ENCODE peak calls at places on chromosomes 6 and 20, in nine cellular contexts. U, C, A, E, V, G, H, R and D are unnamed samples.

GRCh38 chr6:45483501-45483900 is 105.8 kb upstream of the SUPT3H start:
- DNase-seq in H (no peak), R (no peak), E (no peak), V (no peak), U (no peak), G (no peak), A (no peak), C (no peak), D (no peak)

GRCh38 chr20:24633521-24633920 is 164.1 kb downstream of the SYNDIG1 start:
- DNase-seq in E (no peak), U (no peak), G (no peak), C (no peak), H (no peak), A (no peak), V (no peak), R (no peak), D (no peak)

GRCh38 chr20:60653111-60653845 is 598.8 kb upstream of the CDH4 start:
- DNase-seq in U (no peak), C (no peak), R (no peak), H (no peak), A (no peak), E (no peak), G (no peak), V (no peak), D (no peak)

GRCh38 chr6:139142267-139142666 is 7.4 kb downstream of the HECA start:
- DNase-seq in A (no peak), H (no peak), V (no peak), E (no peak), C (no peak), G (no peak), R (no peak), U (no peak), D (no peak)

GRCh38 chr6:128114164-128114563 is 213.3 kb upstream of the THEMIS start:
- DNase-seq in R (no peak), V (no peak), A (no peak), C (no peak), G (no peak), H (no peak), U (no peak), E (no peak), D (no peak)

GRCh38 chr6:15663057-15663638 is 320 bp upstream of the DTNBP1 start:
- DNase-seq in G (no peak), V (peak), H (no peak), A (no peak), U (no peak), C (peak), R (no peak), E (no peak), D (no peak)

GRCh38 chr6:132445201-132445951 is 44.1 kb upstream of the MOXD1 start:
- DNase-seq in V (peak), R (no peak), U (no peak), E (no peak), A (no peak), G (no peak), C (peak), H (no peak), D (no peak)

GRCh38 chr6:154070041-154070440 is 31.0 kb downstream of the OPRM1 start:
- DNase-seq in R (no peak), V (no peak), H (no peak), A (no peak), U (no peak), E (no peak), C (no peak), G (no peak), D (no peak)

GRCh38 chr20:47417245-47418060 is 61.0 kb upstream of the ZMYND8 start:
- DNase-seq in H (no peak), A (no peak), R (no peak), U (no peak), V (no peak), E (no peak), C (no peak), G (no peak), D (no peak)

GRCh38 chr20:4151991-4152695 is 136.8 kb upstream of the RNF24 start:
- DNase-seq in E (no peak), C (no peak), V (no peak), A (no peak), R (no peak), H (no peak), G (no peak), U (no peak), D (no peak)

GRCh38 chr6:32151885-32152311 is at the start of gene PRRT1:
- DNase-seq in U (no peak), H (no peak), C (no peak), R (no peak), A (no peak), E (no peak), G (no peak), V (no peak), D (no peak)

GRCh38 chr6:32153252-32153834 is 598 bp upstream of the PPT2 start:
- DNase-seq in G (no peak), H (peak), V (peak), A (no peak), R (peak), C (no peak), U (no peak), E (no peak), D (no peak)

GRCh38 chr6:32154514-32155161 is 697 bp downstream of the PPT2 start:
- DNase-seq in R (peak), U (peak), C (peak), H (peak), A (no peak), V (peak), E (peak), G (peak), D (peak)

GRCh38 chr6:32152414-32153251 is 894 bp upstream of the PRRT1 start:
- DNase-seq in C (no peak), G (no peak), V (no peak), A (no peak), R (no peak), U (no peak), H (peak), E (no peak), D (no peak)

GRCh38 chr6:32153835-32154513 is at the start of gene PPT2:
- DNase-seq in V (peak), H (peak), U (peak), E (peak), R (peak), G (peak), A (peak), C (peak), D (no peak)
- TF ChIP-seq CTCF in V (no peak), H (no peak), U (peak), E (no peak), R (no peak), G (no peak), A (no peak), C (no peak), D (no peak)

DNA sequence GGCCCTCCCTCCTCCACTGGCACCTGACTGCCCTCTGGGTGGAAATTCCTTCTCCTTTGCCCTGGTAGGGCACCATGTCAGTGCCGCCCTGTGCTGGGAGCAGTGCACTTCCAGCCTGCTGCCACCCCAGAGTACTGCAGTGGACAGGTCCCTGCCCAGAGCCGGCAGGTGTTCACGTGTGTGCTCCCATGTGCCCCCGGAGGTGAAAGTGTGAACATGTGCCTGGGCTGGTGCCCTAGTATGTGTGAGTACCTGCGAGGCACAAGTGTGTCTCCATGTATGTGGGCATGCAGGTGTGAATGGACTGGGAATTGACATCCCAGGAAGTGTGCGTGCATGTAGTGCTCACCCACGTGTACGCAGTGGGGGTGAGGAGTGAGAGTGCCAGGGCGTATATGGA is 29.4 kb downstream of the SDCBP2 start:
- DNase-seq in H (peak), C (peak), E (no peak), A (no peak), U (no peak), V (peak), R (no peak), G (no peak), D (no peak)
- TF ChIP-seq CTCF in H (no peak), C (peak), E (no peak), A (no peak), U (no peak), V (peak), R (no peak), G (no peak), D (peak)

GRCh38 chr6:111361648-111362047 is 121.4 kb downstream of the REV3L start:
- DNase-seq in U (peak), H (peak), R (no peak), A (no peak), V (peak), G (peak), E (no peak), C (peak), D (no peak)
- TF ChIP-seq CTCF in U (peak), H (no peak), R (peak), A (peak), V (peak), G (peak), E (peak), C (peak), D (peak)

GRCh38 chr6:38337819-38338465 is 301.8 kb downstream of the BTBD9 start:
- DNase-seq in V (peak), R (no peak), U (no peak), A (no peak), E (no peak), C (peak), H (no peak), G (no peak), D (no peak)
- TF ChIP-seq CTCF in V (no peak), R (no peak), U (no peak), A (peak), E (no peak), C (peak), H (no peak), G (no peak), D (no peak)

GRCh38 chr20:44494266-44494665 is 18.6 kb downstream of the TTPAL start:
- DNase-seq in E (no peak), C (peak), H (peak), R (no peak), V (no peak), G (no peak), A (no peak), U (no peak), D (no peak)
- TF ChIP-seq CTCF in E (no peak), C (no peak), H (no peak), R (no peak), V (no peak), G (no peak), A (no peak), U (no peak), D (no peak)